ENCODE peak calls at places on chromosomes 7 and 10, in seven cellular contexts. One of them, this sample, is unnamed.

GRCh38 chr7:44291066-44291732 is 34.2 kb downstream of the CAMK2B start:
- DNase-seq in activated T-cell treated with anti-CD3 and anti-CD28 coated beads, Interleukin-2, amount 50 U/mL, for 1 hour: peak
- DNase-seq in endothelial cell of umbilical vein: peak
- DNase-seq in RPMI8226: peak
- DNase-seq in iris pigment epithelial cell: peak
- DNase-seq in RWPE1: no peak
- DNase-seq in AG09319: no peak
- DNase-seq in this sample: no peak

GRCh38 chr7:21430575-21430954 is 2.7 kb downstream of the SP4 start:
- DNase-seq in activated T-cell treated with anti-CD3 and anti-CD28 coated beads, Interleukin-2, amount 50 U/mL, for 1 hour: no peak
- DNase-seq in endothelial cell of umbilical vein: no peak
- DNase-seq in RPMI8226: no peak
- DNase-seq in iris pigment epithelial cell: no peak
- DNase-seq in RWPE1: no peak
- DNase-seq in AG09319: no peak
- DNase-seq in this sample: no peak

GRCh38 chr10:81018898-81019890 is 481.5 kb downstream of the SH2D4B start:
- DNase-seq in activated T-cell treated with anti-CD3 and anti-CD28 coated beads, Interleukin-2, amount 50 U/mL, for 1 hour: no peak
- DNase-seq in endothelial cell of umbilical vein: peak
- DNase-seq in RPMI8226: peak
- DNase-seq in iris pigment epithelial cell: peak
- DNase-seq in RWPE1: peak
- DNase-seq in AG09319: peak
- DNase-seq in this sample: peak

GRCh38 chr10:91541481-91541880 is 91.4 kb downstream of the PPP1R3C start:
- DNase-seq in activated T-cell treated with anti-CD3 and anti-CD28 coated beads, Interleukin-2, amount 50 U/mL, for 1 hour: no peak
- DNase-seq in endothelial cell of umbilical vein: no peak
- DNase-seq in RPMI8226: peak
- DNase-seq in iris pigment epithelial cell: peak
- DNase-seq in RWPE1: no peak
- DNase-seq in AG09319: no peak
- DNase-seq in this sample: peak

GRCh38 chr7:148142660-148143248 is 447.8 kb upstream of the C7orf33 start:
- DNase-seq in activated T-cell treated with anti-CD3 and anti-CD28 coated beads, Interleukin-2, amount 50 U/mL, for 1 hour: no peak
- DNase-seq in endothelial cell of umbilical vein: no peak
- DNase-seq in RPMI8226: peak
- DNase-seq in iris pigment epithelial cell: peak
- DNase-seq in RWPE1: no peak
- DNase-seq in AG09319: no peak
- DNase-seq in this sample: peak

GRCh38 chr10:102595293-102595692 is 49.0 kb upstream of the TRIM8 start:
- DNase-seq in activated T-cell treated with anti-CD3 and anti-CD28 coated beads, Interleukin-2, amount 50 U/mL, for 1 hour: no peak
- DNase-seq in endothelial cell of umbilical vein: peak
- DNase-seq in RPMI8226: no peak
- DNase-seq in iris pigment epithelial cell: no peak
- DNase-seq in RWPE1: no peak
- DNase-seq in AG09319: no peak
- DNase-seq in this sample: no peak

GRCh38 chr10:91643700-91644099 is 10.8 kb upstream of the PPP1R3C start:
- DNase-seq in activated T-cell treated with anti-CD3 and anti-CD28 coated beads, Interleukin-2, amount 50 U/mL, for 1 hour: no peak
- DNase-seq in endothelial cell of umbilical vein: no peak
- DNase-seq in RPMI8226: no peak
- DNase-seq in iris pigment epithelial cell: no peak
- DNase-seq in RWPE1: no peak
- DNase-seq in AG09319: no peak
- DNase-seq in this sample: no peak

GRCh38 chr7:137937202-137937560 is 64.7 kb downstream of the CREB3L2 start:
- DNase-seq in activated T-cell treated with anti-CD3 and anti-CD28 coated beads, Interleukin-2, amount 50 U/mL, for 1 hour: no peak
- DNase-seq in endothelial cell of umbilical vein: no peak
- DNase-seq in RPMI8226: no peak
- DNase-seq in iris pigment epithelial cell: peak
- DNase-seq in RWPE1: no peak
- DNase-seq in AG09319: no peak
- DNase-seq in this sample: no peak

GRCh38 chr7:134302120-134302519 is 14.6 kb downstream of the SLC35B4 start:
- DNase-seq in activated T-cell treated with anti-CD3 and anti-CD28 coated beads, Interleukin-2, amount 50 U/mL, for 1 hour: no peak
- DNase-seq in endothelial cell of umbilical vein: no peak
- DNase-seq in RPMI8226: no peak
- DNase-seq in iris pigment epithelial cell: peak
- DNase-seq in RWPE1: no peak
- DNase-seq in AG09319: no peak
- DNase-seq in this sample: no peak

GRCh38 chr7:116576350-116577319 is 51.8 kb downstream of the CAV1 start:
- DNase-seq in activated T-cell treated with anti-CD3 and anti-CD28 coated beads, Interleukin-2, amount 50 U/mL, for 1 hour: no peak
- DNase-seq in endothelial cell of umbilical vein: peak
- DNase-seq in RPMI8226: no peak
- DNase-seq in iris pigment epithelial cell: peak
- DNase-seq in RWPE1: peak
- DNase-seq in AG09319: peak
- DNase-seq in this sample: no peak

GRCh38 chr10:104665174-104665573 is 24.1 kb downstream of the SORCS3 start:
- DNase-seq in activated T-cell treated with anti-CD3 and anti-CD28 coated beads, Interleukin-2, amount 50 U/mL, for 1 hour: no peak
- DNase-seq in endothelial cell of umbilical vein: no peak
- DNase-seq in RPMI8226: no peak
- DNase-seq in iris pigment epithelial cell: no peak
- DNase-seq in RWPE1: no peak
- DNase-seq in AG09319: no peak
- DNase-seq in this sample: no peak

GRCh38 chr10:32923849-32924248 is 34.2 kb downstream of the ITGB1 start:
- DNase-seq in activated T-cell treated with anti-CD3 and anti-CD28 coated beads, Interleukin-2, amount 50 U/mL, for 1 hour: no peak
- DNase-seq in endothelial cell of umbilical vein: no peak
- DNase-seq in RPMI8226: no peak
- DNase-seq in iris pigment epithelial cell: no peak
- DNase-seq in RWPE1: no peak
- DNase-seq in AG09319: no peak
- DNase-seq in this sample: no peak

GRCh38 chr10:71740069-71740468 is 20.5 kb upstream of the C10orf105 start:
- DNase-seq in activated T-cell treated with anti-CD3 and anti-CD28 coated beads, Interleukin-2, amount 50 U/mL, for 1 hour: no peak
- DNase-seq in endothelial cell of umbilical vein: no peak
- DNase-seq in RPMI8226: peak
- DNase-seq in iris pigment epithelial cell: peak
- DNase-seq in RWPE1: peak
- DNase-seq in AG09319: peak
- DNase-seq in this sample: peak

GRCh38 chr7:51067757-51068156 is 248.9 kb downstream of the COBL start:
- DNase-seq in activated T-cell treated with anti-CD3 and anti-CD28 coated beads, Interleukin-2, amount 50 U/mL, for 1 hour: peak
- DNase-seq in endothelial cell of umbilical vein: peak
- DNase-seq in RPMI8226: peak
- DNase-seq in iris pigment epithelial cell: peak
- DNase-seq in RWPE1: peak
- DNase-seq in AG09319: peak
- DNase-seq in this sample: peak

GRCh38 chr7:127029823-127030222 is 222.9 kb downstream of the GRM8 start:
- DNase-seq in activated T-cell treated with anti-CD3 and anti-CD28 coated beads, Interleukin-2, amount 50 U/mL, for 1 hour: no peak
- DNase-seq in endothelial cell of umbilical vein: no peak
- DNase-seq in RPMI8226: no peak
- DNase-seq in iris pigment epithelial cell: no peak
- DNase-seq in RWPE1: no peak
- DNase-seq in AG09319: no peak
- DNase-seq in this sample: no peak

GRCh38 chr7:75611557-75612178 is 119.5 kb downstream of the SPDYE5 start:
- DNase-seq in activated T-cell treated with anti-CD3 and anti-CD28 coated beads, Interleukin-2, amount 50 U/mL, for 1 hour: no peak
- DNase-seq in endothelial cell of umbilical vein: peak
- DNase-seq in RPMI8226: no peak
- DNase-seq in iris pigment epithelial cell: no peak
- DNase-seq in RWPE1: no peak
- DNase-seq in AG09319: no peak
- DNase-seq in this sample: no peak

GRCh38 chr7:22934473-22935065 is 79.4 kb downstream of the HYCC1 start:
- DNase-seq in activated T-cell treated with anti-CD3 and anti-CD28 coated beads, Interleukin-2, amount 50 U/mL, for 1 hour: no peak
- DNase-seq in endothelial cell of umbilical vein: no peak
- DNase-seq in RPMI8226: no peak
- DNase-seq in iris pigment epithelial cell: peak
- DNase-seq in RWPE1: no peak
- DNase-seq in AG09319: no peak
- DNase-seq in this sample: no peak

GRCh38 chr7:94656925-94657731 is 1.2 kb upstream of the SGCE start:
- DNase-seq in activated T-cell treated with anti-CD3 and anti-CD28 coated beads, Interleukin-2, amount 50 U/mL, for 1 hour: peak
- DNase-seq in endothelial cell of umbilical vein: peak
- DNase-seq in RPMI8226: peak
- DNase-seq in iris pigment epithelial cell: peak
- DNase-seq in RWPE1: no peak
- DNase-seq in AG09319: no peak
- DNase-seq in this sample: no peak

GRCh38 chr10:98446121-98446655 is 547 bp downstream of the HPS1 start:
- DNase-seq in activated T-cell treated with anti-CD3 and anti-CD28 coated beads, Interleukin-2, amount 50 U/mL, for 1 hour: no peak
- DNase-seq in endothelial cell of umbilical vein: peak
- DNase-seq in RPMI8226: peak
- DNase-seq in iris pigment epithelial cell: peak
- DNase-seq in RWPE1: peak
- DNase-seq in AG09319: no peak
- DNase-seq in this sample: peak

GRCh38 chr7:106485031-106485551 is 175.9 kb downstream of the CCDC71L start:
- DNase-seq in activated T-cell treated with anti-CD3 and anti-CD28 coated beads, Interleukin-2, amount 50 U/mL, for 1 hour: no peak
- DNase-seq in endothelial cell of umbilical vein: peak
- DNase-seq in RPMI8226: no peak
- DNase-seq in iris pigment epithelial cell: peak
- DNase-seq in RWPE1: peak
- DNase-seq in AG09319: no peak
- DNase-seq in this sample: no peak

GRCh38 chr7:113824117-113824823 is 94.5 kb downstream of the PPP1R3A start:
- DNase-seq in activated T-cell treated with anti-CD3 and anti-CD28 coated beads, Interleukin-2, amount 50 U/mL, for 1 hour: no peak
- DNase-seq in endothelial cell of umbilical vein: no peak
- DNase-seq in RPMI8226: no peak
- DNase-seq in iris pigment epithelial cell: no peak
- DNase-seq in RWPE1: no peak
- DNase-seq in AG09319: no peak
- DNase-seq in this sample: no peak

GRCh38 chr7:304574-305409 is 14.8 kb downstream of the FOXL3 start:
- DNase-seq in activated T-cell treated with anti-CD3 and anti-CD28 coated beads, Interleukin-2, amount 50 U/mL, for 1 hour: no peak
- DNase-seq in endothelial cell of umbilical vein: no peak
- DNase-seq in RPMI8226: no peak
- DNase-seq in iris pigment epithelial cell: no peak
- DNase-seq in RWPE1: no peak
- DNase-seq in AG09319: no peak
- DNase-seq in this sample: no peak

GRCh38 chr10:3025300-3025699 is 42.0 kb upstream of the PFKP start:
- DNase-seq in activated T-cell treated with anti-CD3 and anti-CD28 coated beads, Interleukin-2, amount 50 U/mL, for 1 hour: no peak
- DNase-seq in endothelial cell of umbilical vein: no peak
- DNase-seq in RPMI8226: no peak
- DNase-seq in iris pigment epithelial cell: no peak
- DNase-seq in RWPE1: no peak
- DNase-seq in AG09319: no peak
- DNase-seq in this sample: no peak

GRCh38 chr10:27256790-27257189 is 16.2 kb upstream of the ACBD5 start:
- DNase-seq in activated T-cell treated with anti-CD3 and anti-CD28 coated beads, Interleukin-2, amount 50 U/mL, for 1 hour: no peak
- DNase-seq in endothelial cell of umbilical vein: no peak
- DNase-seq in RPMI8226: no peak
- DNase-seq in iris pigment epithelial cell: no peak
- DNase-seq in RWPE1: no peak
- DNase-seq in AG09319: no peak
- DNase-seq in this sample: no peak

GRCh38 chr7:141945356-141945755 is 1.4 kb downstream of the CLEC5A start:
- DNase-seq in activated T-cell treated with anti-CD3 and anti-CD28 coated beads, Interleukin-2, amount 50 U/mL, for 1 hour: no peak
- DNase-seq in endothelial cell of umbilical vein: no peak
- DNase-seq in RPMI8226: no peak
- DNase-seq in iris pigment epithelial cell: peak
- DNase-seq in RWPE1: peak
- DNase-seq in AG09319: no peak
- DNase-seq in this sample: peak